ENCODE peak calls at places on chromosomes 7 and 10, in ten cellular contexts. K is GM13977; L is H7; N is pancreas; V is dorsolateral prefrontal cortex; F is naive thymus-derived CD4-positive, alpha-beta T cell; Y is hepatocyte; G is NCI-H748 treated with DMSO at 0.1 percent for 48 hours; C is NCI-H2029; Z is fibroblast of lung. O is an unnamed sample.

GRCh38 chr7:156725982-156726381 is 85.4 kb downstream of the RNF32 start:
- DNase-seq in K (no peak), L (no peak), N (no peak), V (no peak), F (no peak), Y (no peak), G (no peak), C (no peak), Z (peak), O (no peak)

GRCh38 chr10:5071411-5072198 is 22.6 kb upstream of the AKR1C3 start:
- DNase-seq in K (no peak), L (no peak), N (peak), V (no peak), F (no peak), Y (peak), G (peak), C (no peak), Z (peak), O (peak)

GRCh38 chr10:125991009-125991788 is 94.8 kb downstream of the FANK1 start:
- DNase-seq in K (no peak), L (no peak), N (no peak), V (no peak), F (no peak), Y (no peak), G (no peak), C (no peak), Z (no peak), O (no peak)

GRCh38 chr10:48507933-48508830 is 96.7 kb downstream of the ARHGAP22 start:
- DNase-seq in K (no peak), L (no peak), N (no peak), V (no peak), F (no peak), Y (no peak), G (peak), C (no peak), Z (peak), O (no peak)

GRCh38 chr7:4724648-4725013 is 42.5 kb downstream of the FOXK1 start:
- DNase-seq in K (no peak), L (peak), N (no peak), V (no peak), F (peak), Y (no peak), G (no peak), C (peak), Z (peak), O (no peak)

GRCh38 chr10:53233759-53234158 is 461.2 kb upstream of the MBL2 start:
- DNase-seq in K (no peak), L (no peak), N (no peak), V (no peak), F (no peak), Y (no peak), G (peak), C (no peak), Z (no peak), O (no peak)

GRCh38 chr10:133131754-133132710 is 28.0 kb upstream of the KNDC1 start:
- DNase-seq in K (no peak), L (peak), N (no peak), V (peak), F (no peak), Y (no peak), G (no peak), C (no peak), Z (no peak), O (no peak)

GRCh38 chr7:102395620-102395957 is 574 bp upstream of the PRKRIP1 start:
- DNase-seq in K (no peak), L (no peak), N (no peak), V (no peak), F (peak), Y (no peak), G (no peak), C (no peak), Z (no peak), O (no peak)

GRCh38 chr10:25036381-25036780 is 20.0 kb downstream of the THNSL1 start:
- DNase-seq in K (no peak), L (no peak), N (no peak), V (no peak), F (no peak), Y (no peak), G (no peak), C (no peak), Z (no peak), O (no peak)

GRCh38 chr10:86266446-86267242 is 100.0 kb downstream of the GRID1 start:
- DNase-seq in K (no peak), L (no peak), N (no peak), V (peak), F (no peak), Y (no peak), G (no peak), C (no peak), Z (no peak), O (no peak)

GRCh38 chr10:69467928-69468770 is 16.9 kb downstream of the TSPAN15 start:
- DNase-seq in K (no peak), L (no peak), N (no peak), V (no peak), F (no peak), Y (no peak), G (no peak), C (no peak), Z (no peak), O (no peak)

O was measured in HFF-Myc.